ENCODE peak calls at places on chromosomes 16 and 17, in four cellular contexts. One of them, this sample, is unnamed.

GRCh38 chr17:31696184-31696602 is 162.9 kb downstream of the COPRS start:
- DNase-seq in kidney: peak
- DNase-seq in stimulated activated CD4-positive, alpha-beta T cell treated with anti-CD3 and anti-CD28 coated beads, Interleukin-12 subunit alpha, Interleukin-12 subunit beta, amount 100 ng/mL, for 4 hours: no peak
- DNase-seq in NCI-H2107: no peak
- DNase-seq in this sample: no peak

GRCh38 chr17:77516902-77517301 is 376.1 kb downstream of the SEC14L1 start:
- DNase-seq in kidney: no peak
- DNase-seq in NCI-H2107: no peak
- DNase-seq in stimulated activated CD4-positive, alpha-beta T cell treated with anti-CD3 and anti-CD28 coated beads, Interleukin-12 subunit alpha, Interleukin-12 subunit beta, amount 100 ng/mL, for 4 hours: no peak
- DNase-seq in this sample: no peak

GRCh38 chr17:59181481-59181880 is 25.9 kb downstream of the PRR11 start:
- DNase-seq in stimulated activated CD4-positive, alpha-beta T cell treated with anti-CD3 and anti-CD28 coated beads, Interleukin-12 subunit alpha, Interleukin-12 subunit beta, amount 100 ng/mL, for 4 hours: no peak
- DNase-seq in NCI-H2107: no peak
- DNase-seq in kidney: no peak
- DNase-seq in this sample: no peak

GRCh38 chr17:76124582-76125390 is 16.3 kb downstream of the FOXJ1 start:
- DNase-seq in stimulated activated CD4-positive, alpha-beta T cell treated with anti-CD3 and anti-CD28 coated beads, Interleukin-12 subunit alpha, Interleukin-12 subunit beta, amount 100 ng/mL, for 4 hours: no peak
- DNase-seq in NCI-H2107: no peak
- DNase-seq in kidney: no peak
- DNase-seq in this sample: no peak

GRCh38 chr17:40418428-40418706 is 671 bp upstream of the TOP2A start:
- DNase-seq in stimulated activated CD4-positive, alpha-beta T cell treated with anti-CD3 and anti-CD28 coated beads, Interleukin-12 subunit alpha, Interleukin-12 subunit beta, amount 100 ng/mL, for 4 hours: peak
- DNase-seq in NCI-H2107: no peak
- DNase-seq in kidney: no peak
- DNase-seq in this sample: no peak

GRCh38 chr17:81684442-81684911 is 666 bp downstream of the HGS start:
- DNase-seq in NCI-H2107: no peak
- DNase-seq in stimulated activated CD4-positive, alpha-beta T cell treated with anti-CD3 and anti-CD28 coated beads, Interleukin-12 subunit alpha, Interleukin-12 subunit beta, amount 100 ng/mL, for 4 hours: no peak
- DNase-seq in kidney: no peak
- DNase-seq in this sample: no peak

GRCh38 chr17:68790481-68790880 is 164.7 kb downstream of the ABCA8 start:
- DNase-seq in stimulated activated CD4-positive, alpha-beta T cell treated with anti-CD3 and anti-CD28 coated beads, Interleukin-12 subunit alpha, Interleukin-12 subunit beta, amount 100 ng/mL, for 4 hours: no peak
- DNase-seq in kidney: no peak
- DNase-seq in NCI-H2107: no peak
- DNase-seq in this sample: no peak

GRCh38 chr16:82653550-82654511 is 27.1 kb downstream of the CDH13 start:
- DNase-seq in kidney: peak
- DNase-seq in NCI-H2107: no peak
- DNase-seq in stimulated activated CD4-positive, alpha-beta T cell treated with anti-CD3 and anti-CD28 coated beads, Interleukin-12 subunit alpha, Interleukin-12 subunit beta, amount 100 ng/mL, for 4 hours: no peak
- DNase-seq in this sample: no peak

GRCh38 chr16:87978127-87978526 is 26.9 kb downstream of the BANP start:
- DNase-seq in stimulated activated CD4-positive, alpha-beta T cell treated with anti-CD3 and anti-CD28 coated beads, Interleukin-12 subunit alpha, Interleukin-12 subunit beta, amount 100 ng/mL, for 4 hours: no peak
- DNase-seq in NCI-H2107: no peak
- DNase-seq in kidney: no peak
- DNase-seq in this sample: no peak

GRCh38 chr16:73054732-73055481 is 7.0 kb upstream of the ZFHX3 start:
- DNase-seq in NCI-H2107: no peak
- DNase-seq in stimulated activated CD4-positive, alpha-beta T cell treated with anti-CD3 and anti-CD28 coated beads, Interleukin-12 subunit alpha, Interleukin-12 subunit beta, amount 100 ng/mL, for 4 hours: no peak
- DNase-seq in kidney: no peak
- DNase-seq in this sample: no peak